ENCODE peak calls at places on chromosomes 6 and 20, in six cellular contexts. One of them, this sample, is unnamed.

GRCh38 chr6:5499644-5500306 is 238.5 kb downstream of the FARS2 start:
- DNase-seq in mesenchymal stem cell: peak; percentile 43
- DNase-seq in H1: no peak
- DNase-seq in trophoblast cell: no peak
- DNase-seq in mesendoderm: no peak
- DNase-seq in IMR-90: peak; percentile 76
- DNase-seq in this sample: no peak

GRCh38 chr6:114430534-114431124 is 87.8 kb upstream of the HS3ST5 start:
- DNase-seq in trophoblast cell: no peak
- DNase-seq in H1: no peak
- DNase-seq in mesendoderm: peak; percentile 60
- DNase-seq in mesenchymal stem cell: peak; percentile 3
- DNase-seq in IMR-90: no peak
- DNase-seq in this sample: peak; percentile 4

GRCh38 chr6:5091210-5091609 is 6.1 kb downstream of the PPP1R3G start:
- DNase-seq in mesendoderm: no peak
- DNase-seq in IMR-90: no peak
- DNase-seq in mesenchymal stem cell: no peak
- DNase-seq in H1: no peak
- DNase-seq in trophoblast cell: no peak
- DNase-seq in this sample: no peak

GRCh38 chr6:92201618-92202017 is 1217.7 kb downstream of the EPHA7 start:
- DNase-seq in mesenchymal stem cell: peak; percentile 49
- DNase-seq in trophoblast cell: no peak
- DNase-seq in IMR-90: no peak
- DNase-seq in H1: no peak
- DNase-seq in mesendoderm: no peak
- DNase-seq in this sample: no peak

GRCh38 chr20:47216819-47217410 is 139.6 kb downstream of the ZMYND8 start:
- DNase-seq in trophoblast cell: no peak
- DNase-seq in mesendoderm: no peak
- DNase-seq in H1: no peak
- DNase-seq in mesenchymal stem cell: no peak
- DNase-seq in IMR-90: no peak
- DNase-seq in this sample: no peak

GRCh38 chr6:52286798-52287432 is 2.4 kb upstream of the MCM3 start:
- DNase-seq in IMR-90: peak; percentile 72
- DNase-seq in trophoblast cell: peak; percentile 71
- DNase-seq in mesendoderm: peak; percentile 75
- DNase-seq in mesenchymal stem cell: peak; percentile 79
- DNase-seq in H1: peak; percentile 64
- DNase-seq in this sample: peak; percentile 51

GRCh38 chr6:85574932-85575598 is 18.6 kb downstream of the SNX14 start:
- DNase-seq in IMR-90: peak; percentile 89
- DNase-seq in H1: no peak
- DNase-seq in mesendoderm: no peak
- DNase-seq in trophoblast cell: no peak
- DNase-seq in mesenchymal stem cell: peak; percentile 50
- DNase-seq in this sample: no peak

GRCh38 chr20:51529758-51530157 is 12.8 kb downstream of the NFATC2 start:
- DNase-seq in IMR-90: peak; percentile 61
- DNase-seq in mesendoderm: no peak
- DNase-seq in trophoblast cell: no peak
- DNase-seq in mesenchymal stem cell: no peak
- DNase-seq in H1: no peak
- DNase-seq in this sample: no peak

GRCh38 chr6:1609662-1610496 is at the start of gene FOXC1:
- DNase-seq in H1: no peak
- DNase-seq in trophoblast cell: peak; percentile 92
- DNase-seq in mesendoderm: peak; percentile 80
- DNase-seq in IMR-90: peak; percentile 94
- DNase-seq in mesenchymal stem cell: peak; percentile 74
- DNase-seq in this sample: peak; percentile 80

GRCh38 chr20:44959082-44959895 is 908 bp downstream of the TOMM34 start:
- DNase-seq in trophoblast cell: peak; percentile 40
- DNase-seq in mesenchymal stem cell: peak; percentile 80
- DNase-seq in IMR-90: peak; percentile 86
- DNase-seq in H1: no peak
- DNase-seq in mesendoderm: peak; percentile 66
- DNase-seq in this sample: peak; percentile 6

GRCh38 chr6:95083506-95083905 is 493.8 kb upstream of the MANEA start:
- DNase-seq in mesenchymal stem cell: no peak
- DNase-seq in IMR-90: no peak
- DNase-seq in trophoblast cell: no peak
- DNase-seq in H1: no peak
- DNase-seq in mesendoderm: no peak
- DNase-seq in this sample: no peak

GRCh38 chr6:104325341-104326172 is 534.2 kb downstream of the HACE1 start:
- DNase-seq in mesenchymal stem cell: peak; percentile 41
- DNase-seq in mesendoderm: peak; percentile 34
- DNase-seq in trophoblast cell: peak; percentile 63
- DNase-seq in H1: no peak
- DNase-seq in IMR-90: no peak
- DNase-seq in this sample: peak; percentile 5

GRCh38 chr6:15101130-15101529 is 144.7 kb upstream of the JARID2 start:
- DNase-seq in trophoblast cell: no peak
- DNase-seq in H1: no peak
- DNase-seq in mesendoderm: no peak
- DNase-seq in IMR-90: no peak
- DNase-seq in mesenchymal stem cell: no peak
- DNase-seq in this sample: no peak

GRCh38 chr20:48186915-48187314 is 401.6 kb upstream of the SULF2 start:
- DNase-seq in mesenchymal stem cell: no peak
- DNase-seq in IMR-90: no peak
- DNase-seq in mesendoderm: peak; percentile 80
- DNase-seq in trophoblast cell: no peak
- DNase-seq in H1: no peak
- DNase-seq in this sample: peak; percentile 35

GRCh38 chr20:7742479-7742878 is 197.8 kb downstream of the HAO1 start:
- DNase-seq in trophoblast cell: no peak
- DNase-seq in mesenchymal stem cell: peak; percentile 74
- DNase-seq in H1: no peak
- DNase-seq in IMR-90: peak; percentile 64
- DNase-seq in mesendoderm: no peak
- DNase-seq in this sample: no peak

GRCh38 chr6:61675734-61676133 is 610.3 kb downstream of the KHDRBS2 start:
- DNase-seq in mesendoderm: no peak
- DNase-seq in mesenchymal stem cell: no peak
- DNase-seq in IMR-90: no peak
- DNase-seq in H1: no peak
- DNase-seq in trophoblast cell: peak; percentile 10
- DNase-seq in this sample: no peak

GRCh38 chr20:63325554-63326313 is 32.7 kb downstream of the COL20A1 start:
- DNase-seq in H1: no peak
- DNase-seq in IMR-90: no peak
- DNase-seq in trophoblast cell: no peak
- DNase-seq in mesenchymal stem cell: no peak
- DNase-seq in mesendoderm: no peak
- DNase-seq in this sample: no peak

GRCh38 chr6:150169609-150170008 is 26.8 kb downstream of the PPP1R14C start:
- DNase-seq in mesenchymal stem cell: peak; percentile 32
- DNase-seq in mesendoderm: no peak
- DNase-seq in H1: no peak
- DNase-seq in trophoblast cell: no peak
- DNase-seq in IMR-90: peak; percentile 81
- DNase-seq in this sample: no peak

GRCh38 chr6:6661684-6662083 is 73.2 kb downstream of the LY86 start:
- DNase-seq in H1: no peak
- DNase-seq in mesenchymal stem cell: peak; percentile 45
- DNase-seq in mesendoderm: no peak
- DNase-seq in IMR-90: peak; percentile 8
- DNase-seq in trophoblast cell: peak; percentile 65
- DNase-seq in this sample: no peak

DNA sequence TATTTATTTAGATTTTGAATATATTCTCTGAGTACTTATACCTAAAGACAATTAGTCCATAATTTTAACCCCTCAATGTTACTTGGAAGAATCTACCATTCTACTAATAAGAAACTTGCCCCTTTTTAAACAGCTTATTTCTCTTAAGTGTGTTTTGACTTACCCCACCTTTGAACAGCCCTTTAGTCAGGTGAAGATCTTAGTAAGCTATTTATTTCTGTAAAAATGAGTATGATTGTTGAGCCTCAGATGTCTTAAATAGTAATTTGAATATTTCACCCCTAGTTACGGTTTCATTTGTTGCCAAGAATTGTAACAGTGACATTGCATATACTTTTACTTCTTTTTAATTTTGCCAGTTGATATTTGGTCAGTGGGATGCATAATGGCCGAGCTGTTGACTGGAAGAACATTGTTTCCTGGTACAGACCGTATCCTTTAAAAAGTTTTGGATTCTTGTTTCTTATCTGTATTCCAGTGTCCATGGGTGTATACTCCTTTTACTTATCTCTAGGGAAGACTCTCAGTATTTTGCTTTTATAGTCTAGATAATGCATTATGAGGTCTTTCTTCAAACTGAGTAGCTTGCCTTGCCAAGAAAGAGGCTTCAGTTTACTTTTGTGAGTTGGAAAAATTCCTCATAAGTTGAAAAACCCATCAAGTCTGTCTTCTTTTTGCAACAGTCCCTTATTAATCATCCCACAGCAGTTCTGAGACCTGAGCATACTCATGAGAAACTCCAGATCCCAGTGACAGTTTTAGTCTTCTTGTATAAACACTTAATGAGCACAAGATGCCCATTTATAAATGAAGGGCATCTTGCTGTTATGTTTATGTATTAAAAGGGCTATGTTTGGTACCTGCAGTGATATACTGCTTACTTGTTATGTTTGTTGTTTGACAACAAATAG is 48.8 kb downstream of the MAPK14 start:
- DNase-seq in IMR-90: peak; percentile 22
- DNase-seq in H1: no peak
- DNase-seq in trophoblast cell: no peak
- DNase-seq in mesendoderm: no peak
- DNase-seq in mesenchymal stem cell: peak; percentile 62
- DNase-seq in this sample: no peak
- H3K36me3 ChIP-seq in IMR-90: peaks cover 19% of the 10 kb centered on the region
- H3K36me3 ChIP-seq in H1: peaks cover 2% of the 10 kb centered on the region
- H3K36me3 ChIP-seq in trophoblast cell: peaks cover 6% of the 10 kb centered on the region
- H3K36me3 ChIP-seq in mesendoderm: no peaks in the 10 kb centered on the region
- H3K36me3 ChIP-seq in mesenchymal stem cell: peaks cover 3% of the 10 kb centered on the region
- H3K36me3 ChIP-seq in this sample: peaks cover 58% of the 10 kb centered on the region

DNA sequence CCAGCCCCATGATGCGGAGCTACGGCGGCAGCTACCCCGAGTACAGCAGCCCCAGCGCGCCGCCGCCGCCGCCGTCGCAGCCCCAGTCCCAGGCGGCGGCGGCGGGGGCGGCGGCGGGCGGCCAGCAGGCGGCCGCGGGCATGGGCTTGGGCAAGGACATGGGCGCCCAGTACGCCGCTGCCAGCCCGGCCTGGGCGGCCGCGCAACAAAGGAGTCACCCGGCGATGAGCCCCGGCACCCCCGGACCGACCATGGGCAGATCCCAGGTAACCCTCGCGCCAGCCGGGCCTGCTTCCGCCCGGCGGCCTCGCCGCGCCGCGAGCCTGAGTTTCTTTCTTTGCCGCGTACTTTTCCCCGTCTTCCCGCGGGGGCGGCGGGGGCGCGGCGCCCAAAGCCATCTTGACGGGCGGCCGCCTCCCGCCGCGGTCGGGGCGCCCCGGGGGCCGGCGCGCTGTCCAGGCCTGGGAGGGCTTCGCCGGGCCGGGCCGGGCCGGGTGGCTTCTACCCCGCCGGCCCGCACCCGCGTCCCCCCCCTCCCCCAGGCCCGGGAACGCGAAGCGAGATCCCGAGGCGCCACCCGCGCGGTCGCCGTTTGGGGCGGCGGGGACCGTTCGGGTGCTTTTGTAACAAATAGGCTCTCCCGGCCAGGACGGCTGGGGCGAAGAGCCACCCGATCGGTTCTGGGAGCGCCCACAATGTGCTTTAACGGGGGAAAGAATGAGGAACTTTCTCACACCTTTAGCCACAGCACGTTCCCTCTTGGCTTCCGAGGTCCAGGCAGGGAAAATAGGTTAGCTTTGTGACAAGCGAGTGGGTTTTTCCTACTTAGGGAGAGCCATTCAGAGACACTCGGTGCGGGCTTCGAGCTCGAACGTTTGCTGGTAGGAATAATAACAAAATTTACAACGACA is 2.3 kb downstream of the ARID1B start:
- DNase-seq in IMR-90: no peak
- DNase-seq in H1: peak; percentile 63
- DNase-seq in trophoblast cell: peak; percentile 47
- DNase-seq in mesenchymal stem cell: peak; percentile 46
- DNase-seq in mesendoderm: peak; percentile 67
- DNase-seq in this sample: peak; percentile 26
- H2BK120ac ChIP-seq in IMR-90: peak overlapping the region; percentile 11
- H2BK120ac ChIP-seq in H1: no peak overlapping the region
- H2BK120ac ChIP-seq in trophoblast cell: peak overlapping the region; percentile 96
- H2BK120ac ChIP-seq in mesenchymal stem cell: peak overlapping the region; percentile 99
- H2BK120ac ChIP-seq in mesendoderm: peak overlapping the region; percentile 75
- H2BK120ac ChIP-seq in this sample: peak overlapping the region; percentile 81

GRCh38 chr6:43125119-43125518 is 46.0 kb upstream of the SRF start:
- DNase-seq in mesendoderm: no peak
- DNase-seq in trophoblast cell: no peak
- DNase-seq in IMR-90: peak; percentile 87
- DNase-seq in mesenchymal stem cell: peak; percentile 96
- DNase-seq in H1: no peak
- DNase-seq in this sample: no peak

GRCh38 chr6:43122146-43122545 is 46.0 kb downstream of the PTK7 start:
- DNase-seq in IMR-90: no peak
- DNase-seq in mesendoderm: no peak
- DNase-seq in trophoblast cell: no peak
- DNase-seq in H1: no peak
- DNase-seq in mesenchymal stem cell: no peak
- DNase-seq in this sample: no peak

GRCh38 chr6:43123691-43124314 is 47.3 kb upstream of the SRF start:
- DNase-seq in IMR-90: no peak
- DNase-seq in trophoblast cell: no peak
- DNase-seq in mesenchymal stem cell: no peak
- DNase-seq in H1: no peak
- DNase-seq in mesendoderm: peak; percentile 59
- DNase-seq in this sample: no peak

GRCh38 chr6:43125555-43125954 is 45.5 kb upstream of the SRF start:
- DNase-seq in mesendoderm: no peak
- DNase-seq in mesenchymal stem cell: peak; percentile 67
- DNase-seq in IMR-90: no peak
- DNase-seq in H1: no peak
- DNase-seq in trophoblast cell: no peak
- DNase-seq in this sample: no peak

GRCh38 chr6:43124481-43124880 is 46.6 kb upstream of the SRF start:
- DNase-seq in mesenchymal stem cell: no peak
- DNase-seq in mesendoderm: no peak
- DNase-seq in IMR-90: no peak
- DNase-seq in trophoblast cell: no peak
- DNase-seq in H1: no peak
- DNase-seq in this sample: no peak
- H2BK5ac ChIP-seq in mesenchymal stem cell: no peak overlapping the region
- H2BK5ac ChIP-seq in mesendoderm: no peak overlapping the region
- H2BK5ac ChIP-seq in IMR-90: peak overlapping the region; percentile 44
- H2BK5ac ChIP-seq in trophoblast cell: peak overlapping the region; percentile 99
- H2BK5ac ChIP-seq in H1: no peak overlapping the region
- H2BK5ac ChIP-seq in this sample: no peak overlapping the region

DNA sequence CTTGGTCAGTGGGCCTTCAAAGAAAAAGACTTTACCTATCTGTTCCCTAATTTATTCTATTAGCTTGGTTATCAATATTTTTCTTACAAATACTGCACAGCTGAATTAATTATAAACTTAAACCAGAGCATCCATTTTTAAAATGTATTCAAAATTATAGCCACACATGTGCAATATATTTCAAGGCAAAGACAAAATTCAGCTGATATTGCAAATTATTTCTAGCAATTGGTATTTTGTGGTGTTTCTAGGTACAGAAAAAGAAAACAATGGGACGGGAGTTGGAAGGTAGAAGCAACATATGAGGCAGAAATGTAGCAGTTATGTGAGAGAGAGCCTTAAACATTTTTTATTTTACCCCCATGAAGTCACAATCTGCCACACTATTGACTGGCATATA is 64.9 kb downstream of the MAP3K7 start:
- DNase-seq in mesenchymal stem cell: no peak
- DNase-seq in H1: no peak
- DNase-seq in IMR-90: no peak
- DNase-seq in trophoblast cell: no peak
- DNase-seq in mesendoderm: no peak
- DNase-seq in this sample: no peak
- H3K36me3 ChIP-seq in mesenchymal stem cell: peaks cover 4% of the 10 kb centered on the region
- H3K36me3 ChIP-seq in H1: no peaks in the 10 kb centered on the region
- H3K36me3 ChIP-seq in IMR-90: peaks cover 6% of the 10 kb centered on the region
- H3K36me3 ChIP-seq in trophoblast cell: peaks cover 5% of the 10 kb centered on the region
- H3K36me3 ChIP-seq in mesendoderm: no peaks in the 10 kb centered on the region
- H3K36me3 ChIP-seq in this sample: peaks cover 2% of the 10 kb centered on the region

This sample was measured in neuronal stem cell.